ENCODE peak calls at places on chromosome 10, in four cellular contexts. U, M, C and A are unnamed samples.

GRCh38 chr10:11294831-11295230 is 277.2 kb downstream of the CELF2 start:
- DNase-seq in M (no peak), C (no peak), U (no peak), A (no peak)

GRCh38 chr10:4770766-4771553 is 55.0 kb upstream of the AKR1E2 start:
- DNase-seq in U (peak), C (no peak), M (no peak), A (no peak)

GRCh38 chr10:133258818-133259602 is 17.7 kb downstream of the ADAM8 start:
- DNase-seq in U (no peak), C (peak), M (peak), A (no peak)

GRCh38 chr10:122853665-122854313 is 8.1 kb upstream of the CUZD1 start:
- DNase-seq in M (no peak), C (no peak), U (no peak), A (no peak)

GRCh38 chr10:51109821-51110533 is 35.7 kb downstream of the PRKG1 start:
- DNase-seq in M (no peak), C (no peak), U (no peak), A (no peak)

GRCh38 chr10:34732926-34733325 is 82.2 kb downstream of the PARD3 start:
- DNase-seq in U (peak), M (no peak), C (no peak), A (no peak)

GRCh38 chr10:86536294-86536861 is 14.8 kb upstream of the WAPL start:
- DNase-seq in C (peak), M (peak), U (peak), A (no peak)

GRCh38 chr10:12768156-12768731 is 233.3 kb downstream of the CCDC3 start:
- DNase-seq in C (no peak), U (peak), M (no peak), A (no peak)

GRCh38 chr10:124290095-124290795 is 128.5 kb downstream of the OAT start:
- DNase-seq in C (no peak), M (no peak), U (no peak), A (no peak)

GRCh38 chr10:104325436-104326430 is 12.5 kb downstream of the ITPRIP start:
- DNase-seq in C (no peak), U (no peak), M (peak), A (no peak)

GRCh38 chr10:95517536-95518454 is 43.4 kb downstream of the SORBS1 start:
- DNase-seq in U (no peak), M (no peak), C (no peak), A (no peak)

GRCh38 chr10:8444630-8445029 is 390.1 kb downstream of the GATA3 start:
- DNase-seq in U (peak), C (peak), M (no peak), A (no peak)

GRCh38 chr10:73785721-73786511 is 510 bp downstream of the ZSWIM8 start:
- DNase-seq in C (no peak), U (peak), M (no peak), A (peak)

GRCh38 chr10:34985146-34985545 is 105.0 kb downstream of the CUL2 start:
- DNase-seq in M (no peak), C (no peak), U (no peak), A (no peak)

GRCh38 chr10:8044331-8044907 is 10.1 kb upstream of the GATA3 start:
- DNase-seq in C (no peak), M (no peak), U (peak), A (no peak)

GRCh38 chr10:91983403-91983802 is 59.8 kb downstream of the BTAF1 start:
- DNase-seq in M (no peak), C (no peak), U (peak), A (no peak)

GRCh38 chr10:47348138-47348651 is at the start of gene RBP3:
- DNase-seq in C (no peak), U (no peak), M (no peak), A (no peak)

GRCh38 chr10:97179731-97180366 is 5.9 kb downstream of the SLIT1 start:
- DNase-seq in M (no peak), U (peak), C (no peak), A (no peak)

GRCh38 chr10:944034-944831 is 12.7 kb upstream of the LARP4B start:
- DNase-seq in M (peak), U (no peak), C (no peak), A (no peak)

GRCh38 chr10:15168296-15168780 is at the start of gene NMT2:
- DNase-seq in U (peak), C (no peak), M (peak), A (peak)
- TF ChIP-seq CTCF in U (no peak), C (peak), M (peak), A (no peak)

GRCh38 chr10:117688358-117688757 is 145.8 kb downstream of the EMX2 start:
- DNase-seq in M (no peak), C (no peak), U (no peak), A (no peak)

GRCh38 chr10:117685431-117685830 is 142.9 kb downstream of the EMX2 start:
- DNase-seq in M (no peak), U (no peak), C (no peak), A (no peak)

GRCh38 chr10:117686606-117687005 is 144.1 kb downstream of the EMX2 start:
- DNase-seq in C (no peak), M (no peak), U (peak), A (no peak)

GRCh38 chr10:117684211-117684610 is 141.7 kb downstream of the EMX2 start:
- DNase-seq in C (no peak), M (no peak), U (no peak), A (no peak)

DNA sequence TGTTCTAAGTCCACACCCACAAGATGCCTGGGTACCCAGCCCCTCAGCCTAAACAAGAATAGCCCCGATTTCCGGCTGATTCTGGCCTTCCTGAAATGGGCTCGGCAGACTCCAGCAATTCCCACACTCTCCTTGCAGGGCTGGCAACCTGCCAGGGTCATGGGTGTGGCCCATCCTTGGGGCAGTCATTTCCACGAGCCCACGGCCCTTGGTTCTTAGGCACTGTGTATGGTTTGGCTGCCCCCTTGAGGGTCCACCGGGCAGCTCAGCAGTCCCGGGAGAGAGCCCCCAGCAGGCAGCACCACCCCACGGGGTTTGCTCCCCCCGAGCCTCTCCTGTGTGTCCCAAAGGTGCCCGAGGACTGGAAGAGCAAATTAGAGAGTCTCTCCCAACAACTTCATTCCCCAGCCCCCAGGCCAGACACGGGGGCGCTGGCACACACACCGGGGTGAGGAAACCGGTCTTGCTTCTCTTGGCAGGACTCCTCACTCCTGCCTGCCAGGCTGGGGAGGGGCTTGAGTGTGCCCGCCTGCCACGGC is 142.2 kb downstream of the EMX2 start:
- DNase-seq in M (peak), U (peak), C (no peak), A (peak)
- TF ChIP-seq CTCF in M (no peak), U (peak), C (no peak), A (no peak)

GRCh38 chr10:102669206-102670064 is 25.2 kb downstream of the TRIM8 start:
- DNase-seq in M (peak), U (peak), C (no peak), A (no peak)
- TF ChIP-seq CTCF in M (no peak), U (peak), C (peak), A (no peak)

GRCh38 chr10:101139421-101139911 is 8.4 kb downstream of the TLX1 start:
- DNase-seq in U (peak), M (no peak), C (no peak), A (no peak)
- TF ChIP-seq CTCF in U (peak), M (peak), C (no peak), A (peak)

GRCh38 chr10:113980408-113981087 is 63.1 kb upstream of the ADRB1 start:
- DNase-seq in M (no peak), C (no peak), U (peak), A (no peak)
- TF ChIP-seq CTCF in M (no peak), C (no peak), U (peak), A (no peak)

GRCh38 chr10:89888647-89889046 is 187.3 kb downstream of the KIF20B start:
- DNase-seq in U (no peak), M (no peak), C (no peak), A (no peak)
- TF ChIP-seq CTCF in U (no peak), M (no peak), C (no peak), A (no peak)

DNA sequence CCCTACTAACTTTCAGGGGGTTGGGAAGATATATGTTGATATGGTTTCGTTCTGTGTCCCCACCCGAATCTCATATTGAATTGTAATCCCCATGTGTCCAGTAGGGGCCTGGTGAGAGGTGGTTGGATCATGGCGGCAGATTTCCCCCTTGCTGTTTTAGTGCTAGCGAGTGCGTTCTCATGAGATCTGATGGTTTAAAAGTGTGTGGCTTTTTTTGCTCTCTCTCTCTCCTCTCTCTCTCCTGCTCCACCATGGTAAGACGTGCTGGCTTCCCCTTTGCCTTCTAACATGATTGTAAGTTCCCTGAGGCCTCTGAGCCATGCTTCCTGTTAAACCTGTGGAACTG is 68.4 kb upstream of the PDZD8 start:
- DNase-seq in C (no peak), U (no peak), M (no peak), A (no peak)
- TF ChIP-seq CTCF in C (no peak), U (no peak), M (no peak), A (no peak)

GRCh38 chr10:77605466-77605865 is 32.1 kb downstream of the KCNMA1 start:
- DNase-seq in C (no peak), M (no peak), U (peak), A (no peak)
- TF ChIP-seq CTCF in C (no peak), M (no peak), U (peak), A (no peak)

GRCh38 chr10:27504007-27504890 is at the start of gene RAB18:
- DNase-seq in C (peak), U (peak), M (peak), A (peak)
- TF ChIP-seq CTCF in C (no peak), U (no peak), M (no peak), A (no peak)